ENCODE peak calls at places on chromosomes 13 and 19, in five cellular contexts. W is neural progenitor cell, O is fibroblast of mammary gland, Q is ascending aorta, E is HCT116. L is an unnamed sample.

GRCh38 chr13:25775986-25776385 is 275.8 kb downstream of the SHISA2 start:
- DNase-seq in E (no peak), W (peak; percentile 60), O (no peak), Q (no peak), L (no peak)

GRCh38 chr13:111304041-111304544 is 16.3 kb upstream of the TEX29 start:
- DNase-seq in E (no peak), Q (no peak), O (no peak), W (no peak), L (no peak)

GRCh38 chr19:7575426-7576040 is 20.1 kb upstream of the CAMSAP3 start:
- DNase-seq in W (no peak), Q (no peak), O (peak; percentile 28), E (peak; percentile 66), L (peak; percentile 76)

GRCh38 chr13:76646946-76647345 is 239.3 kb downstream of the KCTD12 start:
- DNase-seq in O (peak; percentile 36), W (no peak), E (no peak), Q (no peak), L (no peak)

GRCh38 chr13:19601749-19602725 is 31.4 kb upstream of the MPHOSPH8 start:
- DNase-seq in W (peak; percentile 77), E (no peak), O (peak; percentile 32), Q (no peak), L (peak; percentile 46)

GRCh38 chr13:89900104-89900760 is 1447.3 kb upstream of the MIR17HG start:
- DNase-seq in W (no peak), O (peak; percentile 25), E (no peak), Q (no peak), L (no peak)

GRCh38 chr13:100608906-100609305 is 20.3 kb upstream of the GGACT start:
- DNase-seq in O (no peak), E (no peak), Q (no peak), W (no peak), L (peak; percentile 7)

GRCh38 chr13:110341445-110342247 is 34.6 kb downstream of the COL4A2 start:
- DNase-seq in O (no peak), W (no peak), Q (no peak), E (no peak), L (no peak)

GRCh38 chr19:53871448-53871847 is 3.8 kb downstream of the MYADM start:
- DNase-seq in E (no peak), O (no peak), Q (no peak), W (no peak), L (no peak)

GRCh38 chr13:110702591-110703526 is 3.1 kb downstream of the CARS2 start:
- DNase-seq in W (no peak), O (peak; percentile 64), E (no peak), Q (no peak), L (no peak)

GRCh38 chr19:45523642-45524256 is 16.5 kb downstream of the VASP start:
- DNase-seq in Q (peak; percentile 47), W (peak; percentile 93), O (peak; percentile 84), E (peak; percentile 76), L (peak; percentile 87)

GRCh38 chr13:41723136-41723535 is 237.8 kb downstream of the VWA8 start:
- DNase-seq in W (no peak), O (no peak), E (no peak), Q (no peak), L (no peak)

GRCh38 chr13:30431269-30431950 is 9.1 kb downstream of the UBE2L5 start:
- DNase-seq in O (peak; percentile 57), Q (no peak), E (peak; percentile 72), W (no peak), L (peak; percentile 75)

GRCh38 chr19:7294571-7295212 is 478 bp upstream of the INSR start:
- DNase-seq in Q (no peak), E (peak; percentile 75), O (peak; percentile 32), W (peak; percentile 69), L (peak; percentile 54)

GRCh38 chr13:101627556-101627943 is 175.1 kb downstream of the ITGBL1 start:
- DNase-seq in Q (no peak), E (no peak), W (no peak), O (peak; percentile 37), L (no peak)

GRCh38 chr13:68697551-68697950 is 1410.1 kb upstream of the ATXN8OS start:
- DNase-seq in Q (no peak), W (no peak), O (no peak), E (no peak), L (peak; percentile 25)

GRCh38 chr19:15149704-15150103 is 42.5 kb downstream of the SYDE1 start:
- DNase-seq in E (no peak), W (no peak), Q (no peak), O (no peak), L (no peak)

GRCh38 chr19:1961545-1961878 is 20.5 kb downstream of the CSNK1G2 start:
- DNase-seq in O (no peak), W (no peak), E (no peak), Q (no peak), L (no peak)

GRCh38 chr19:47865166-47865565 is 6.1 kb downstream of the TPRX2 start:
- DNase-seq in E (no peak), O (no peak), Q (no peak), W (no peak), L (no peak)

GRCh38 chr19:4969772-4970531 is 1.0 kb downstream of the KDM4B start:
- DNase-seq in O (peak; percentile 36), Q (no peak), E (no peak), W (peak; percentile 31), L (peak; percentile 51)

GRCh38 chr13:44955421-44955820 is 33.9 kb downstream of the NUFIP1 start:
- DNase-seq in E (no peak), O (no peak), Q (no peak), W (peak; percentile 8), L (no peak)

GRCh38 chr13:73731564-73731963 is 402.6 kb downstream of the KLF12 start:
- DNase-seq in Q (no peak), O (no peak), W (no peak), E (no peak), L (no peak)

GRCh38 chr13:59728896-59729545 is 434.7 kb downstream of the DIAPH3 start:
- DNase-seq in Q (no peak), E (no peak), W (no peak), O (no peak), L (no peak)

GRCh38 chr13:97904059-97904458 is 49.4 kb upstream of the IPO5 start:
- DNase-seq in E (no peak), W (no peak), O (no peak), Q (no peak), L (no peak)

GRCh38 chr13:110953416-110953815 is 38.5 kb upstream of the ANKRD10 start:
- DNase-seq in W (no peak), E (no peak), Q (no peak), O (no peak), L (no peak)

GRCh38 chr13:113969973-113970611 is 3.8 kb downstream of the C13orf46 start:
- DNase-seq in E (no peak), Q (no peak), O (no peak), W (no peak), L (peak; percentile 83)

GRCh38 chr19:456547-457110 is 4.2 kb downstream of the SHC2 start:
- DNase-seq in O (no peak), E (no peak), W (no peak), Q (no peak), L (no peak)

GRCh38 chr13:95896302-95896701 is 156.9 kb downstream of the UGGT2 start:
- DNase-seq in W (no peak), Q (no peak), E (no peak), O (no peak), L (peak; percentile 21)
- TF ChIP-seq CTCF in W (no peak), Q (no peak), E (no peak), O (no peak), L (no peak)

DNA sequence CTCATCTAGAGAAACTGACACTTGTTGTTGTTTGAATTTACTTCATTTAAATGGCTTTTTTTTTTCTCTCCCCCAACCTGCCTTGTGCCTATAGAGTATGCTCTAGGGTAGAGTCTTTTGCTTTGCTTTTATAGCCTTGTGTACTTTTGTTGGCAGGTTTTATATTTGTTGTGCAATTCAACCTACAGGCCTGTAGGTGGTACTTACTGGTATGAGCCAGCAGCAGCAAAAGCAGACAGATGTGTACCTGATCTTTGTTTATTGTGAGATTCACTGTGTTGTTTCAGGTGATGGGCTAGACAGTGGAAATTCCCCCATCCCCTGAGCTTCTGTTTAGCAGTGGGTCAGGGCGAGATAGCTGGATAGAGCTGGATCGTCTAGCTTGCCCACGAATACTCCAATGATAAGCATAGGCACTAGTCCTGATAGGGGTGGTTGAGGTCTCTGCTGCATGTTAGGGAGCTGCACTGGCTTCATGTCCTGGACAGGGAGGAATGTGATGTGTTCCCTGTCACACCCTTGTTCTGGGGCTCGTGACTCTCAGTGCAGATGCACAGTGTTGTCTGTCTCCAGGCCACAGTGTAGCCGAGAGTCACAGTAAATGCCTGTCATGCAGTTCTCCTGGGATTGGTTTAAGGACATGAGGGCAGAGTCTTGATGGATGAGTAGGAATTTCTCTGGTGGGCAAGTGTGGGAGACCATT is 21.3 kb downstream of the DNAJC3 start:
- DNase-seq in W (no peak), O (peak; percentile 24), Q (no peak), E (peak; percentile 12), L (peak; percentile 70)
- TF ChIP-seq CTCF in W (peak; percentile 51), O (peak; percentile 39), Q (no peak), E (peak; percentile 40), L (peak; percentile 60)

GRCh38 chr19:10567696-10568443 is 909 bp downstream of the CDKN2D start:
- DNase-seq in Q (no peak), E (no peak), O (no peak), W (no peak), L (no peak)

GRCh38 chr19:10568826-10569651 is at the start of gene CDKN2D:
- DNase-seq in W (peak; percentile 100), O (peak; percentile 99), Q (peak; percentile 99), E (peak; percentile 98), L (peak; percentile 99)

GRCh38 chr19:10566408-10566657 is 523 bp upstream of the KRI1 start:
- DNase-seq in Q (no peak), O (no peak), W (no peak), E (no peak), L (no peak)

GRCh38 chr19:10566658-10567410 is 1.0 kb upstream of the KRI1 start:
- DNase-seq in O (no peak), E (no peak), Q (no peak), W (no peak), L (no peak)

DNA sequence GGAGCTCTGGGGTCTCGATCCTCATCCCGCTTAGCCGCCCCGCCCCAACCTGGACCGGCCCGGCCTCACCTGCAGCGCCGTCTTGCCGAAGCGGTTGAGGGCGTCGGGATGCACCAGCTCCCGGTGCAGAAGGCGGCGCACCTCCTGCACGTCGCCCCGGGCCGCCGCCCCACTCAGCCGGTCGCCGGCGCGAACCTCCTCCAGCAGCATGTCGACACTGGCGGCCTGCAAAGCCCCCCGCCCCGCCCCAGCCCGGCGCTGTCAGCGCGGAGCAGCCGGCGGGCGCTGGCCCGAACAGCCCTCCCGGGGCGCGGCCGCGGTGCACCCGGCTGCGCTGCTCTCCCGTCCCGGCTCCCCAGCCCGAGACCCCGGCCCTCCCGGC is 344 bp downstream of the CDKN2D start:
- DNase-seq in W (no peak), E (no peak), O (no peak), Q (no peak), L (peak; percentile 37)
- TF ChIP-seq CTCF in W (no peak), E (no peak), O (no peak), Q (no peak), L (peak; percentile 6)

DNA sequence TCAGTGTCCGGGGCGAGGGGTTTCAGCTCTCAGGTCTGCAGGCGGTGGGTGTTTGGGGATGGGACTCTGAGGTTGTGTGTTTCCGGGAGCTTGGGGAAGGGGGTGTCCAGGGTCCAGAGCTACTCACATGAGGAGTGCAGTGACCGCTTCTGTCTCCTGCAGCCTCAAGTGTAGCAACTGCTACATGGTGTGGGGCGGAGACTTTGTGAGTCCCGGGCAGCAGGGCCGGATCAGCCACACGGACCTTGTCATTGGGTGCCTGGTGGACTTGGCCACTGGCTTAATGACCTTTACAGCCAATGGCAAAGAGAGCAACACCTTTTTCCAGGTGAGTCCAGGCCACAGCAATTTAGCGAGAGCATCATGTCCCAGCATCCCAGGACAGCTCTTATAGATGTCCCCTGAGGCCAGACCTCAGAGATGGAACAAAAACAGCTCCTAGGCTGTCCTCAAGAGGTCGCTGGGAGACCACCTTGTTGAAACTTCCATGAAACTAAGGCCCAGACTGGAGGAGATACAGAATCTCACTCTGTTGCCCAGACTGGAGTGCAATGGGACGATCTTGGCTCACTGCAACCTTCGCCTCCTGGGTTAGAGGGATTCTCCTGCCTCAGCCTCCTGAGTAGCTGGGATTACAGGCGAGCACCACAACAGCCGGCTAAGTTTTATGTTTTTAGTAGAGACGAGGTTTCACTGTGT is 44.9 kb downstream of the RYR1 start:
- DNase-seq in Q (no peak), W (peak; percentile 65), O (peak; percentile 5), E (peak; percentile 35), L (peak; percentile 28)
- TF ChIP-seq CTCF in Q (no peak), W (peak; percentile 56), O (no peak), E (peak; percentile 60), L (no peak)

L was measured in MCF 10A.